ENCODE peak calls at places on chromosomes 7 and 10, in nine cellular contexts. One of them, this sample, is unnamed.

GRCh38 chr7:107614425-107614824 is 34.4 kb downstream of the BCAP29 start:
- DNase-seq in fibroblast of mammary gland: peak; percentile 89
- DNase-seq in IMR-90: peak; percentile 79
- DNase-seq in foreskin fibroblast: peak; percentile 70
- DNase-seq in endothelial cell of umbilical vein: no peak
- DNase-seq in HFF-Myc: peak; percentile 20
- DNase-seq in cardiac muscle cell: no peak
- DNase-seq in right lobe of liver: no peak
- DNase-seq in gastrocnemius medialis: no peak
- DNase-seq in this sample: peak; percentile 88

GRCh38 chr7:29139191-29139590 is 7.1 kb downstream of the CPVL start:
- DNase-seq in fibroblast of mammary gland: peak; percentile 28
- DNase-seq in cardiac muscle cell: no peak
- DNase-seq in IMR-90: no peak
- DNase-seq in gastrocnemius medialis: no peak
- DNase-seq in endothelial cell of umbilical vein: no peak
- DNase-seq in HFF-Myc: no peak
- DNase-seq in right lobe of liver: no peak
- DNase-seq in foreskin fibroblast: no peak
- DNase-seq in this sample: peak; percentile 10

GRCh38 chr10:17353568-17353967 is 100.8 kb downstream of the ST8SIA6 start:
- DNase-seq in IMR-90: peak; percentile 6
- DNase-seq in HFF-Myc: no peak
- DNase-seq in gastrocnemius medialis: no peak
- DNase-seq in right lobe of liver: no peak
- DNase-seq in cardiac muscle cell: no peak
- DNase-seq in foreskin fibroblast: no peak
- DNase-seq in endothelial cell of umbilical vein: no peak
- DNase-seq in fibroblast of mammary gland: peak; percentile 48
- DNase-seq in this sample: peak; percentile 4

GRCh38 chr10:96287392-96288105 is 16.2 kb upstream of the BLNK start:
- DNase-seq in endothelial cell of umbilical vein: no peak
- DNase-seq in foreskin fibroblast: no peak
- DNase-seq in IMR-90: no peak
- DNase-seq in fibroblast of mammary gland: peak; percentile 15
- DNase-seq in cardiac muscle cell: peak; percentile 18
- DNase-seq in gastrocnemius medialis: no peak
- DNase-seq in right lobe of liver: peak; percentile 65
- DNase-seq in HFF-Myc: peak; percentile 40
- DNase-seq in this sample: peak; percentile 14

GRCh38 chr7:25083201-25083600 is 41.9 kb downstream of the CYCS start:
- DNase-seq in IMR-90: peak; percentile 53
- DNase-seq in HFF-Myc: no peak
- DNase-seq in gastrocnemius medialis: no peak
- DNase-seq in fibroblast of mammary gland: peak; percentile 7
- DNase-seq in right lobe of liver: no peak
- DNase-seq in foreskin fibroblast: no peak
- DNase-seq in endothelial cell of umbilical vein: no peak
- DNase-seq in cardiac muscle cell: no peak
- DNase-seq in this sample: no peak

GRCh38 chr10:61688551-61689308 is 26.0 kb downstream of the CABCOCO1 start:
- DNase-seq in IMR-90: no peak
- DNase-seq in fibroblast of mammary gland: no peak
- DNase-seq in cardiac muscle cell: no peak
- DNase-seq in right lobe of liver: no peak
- DNase-seq in foreskin fibroblast: no peak
- DNase-seq in endothelial cell of umbilical vein: no peak
- DNase-seq in gastrocnemius medialis: no peak
- DNase-seq in HFF-Myc: no peak
- DNase-seq in this sample: no peak

GRCh38 chr7:80883188-80884025 is 35.4 kb downstream of the SEMA3C start:
- DNase-seq in IMR-90: peak; percentile 98
- DNase-seq in HFF-Myc: peak; percentile 98
- DNase-seq in endothelial cell of umbilical vein: peak; percentile 49
- DNase-seq in gastrocnemius medialis: no peak
- DNase-seq in right lobe of liver: no peak
- DNase-seq in fibroblast of mammary gland: peak; percentile 99
- DNase-seq in cardiac muscle cell: no peak
- DNase-seq in foreskin fibroblast: peak; percentile 98
- DNase-seq in this sample: peak; percentile 99

GRCh38 chr7:6015917-6016652 is 7.0 kb downstream of the AIMP2 start:
- DNase-seq in foreskin fibroblast: peak; percentile 80
- DNase-seq in right lobe of liver: peak; percentile 81
- DNase-seq in fibroblast of mammary gland: peak; percentile 97
- DNase-seq in cardiac muscle cell: no peak
- DNase-seq in HFF-Myc: no peak
- DNase-seq in endothelial cell of umbilical vein: no peak
- DNase-seq in gastrocnemius medialis: peak; percentile 95
- DNase-seq in IMR-90: peak; percentile 95
- DNase-seq in this sample: peak; percentile 98

GRCh38 chr10:117830832-117831231 is 215.9 kb downstream of the RAB11FIP2 start:
- DNase-seq in right lobe of liver: no peak
- DNase-seq in gastrocnemius medialis: no peak
- DNase-seq in foreskin fibroblast: no peak
- DNase-seq in endothelial cell of umbilical vein: no peak
- DNase-seq in cardiac muscle cell: peak; percentile 1
- DNase-seq in HFF-Myc: no peak
- DNase-seq in fibroblast of mammary gland: no peak
- DNase-seq in IMR-90: no peak
- DNase-seq in this sample: no peak

GRCh38 chr7:16926861-16927260 is 45.1 kb upstream of the AGR3 start:
- DNase-seq in gastrocnemius medialis: no peak
- DNase-seq in foreskin fibroblast: no peak
- DNase-seq in endothelial cell of umbilical vein: peak; percentile 3
- DNase-seq in fibroblast of mammary gland: no peak
- DNase-seq in right lobe of liver: no peak
- DNase-seq in IMR-90: no peak
- DNase-seq in cardiac muscle cell: no peak
- DNase-seq in HFF-Myc: no peak
- DNase-seq in this sample: no peak

GRCh38 chr10:73088304-73088703 is 8.4 kb downstream of the P4HA1 start:
- DNase-seq in endothelial cell of umbilical vein: no peak
- DNase-seq in foreskin fibroblast: no peak
- DNase-seq in HFF-Myc: no peak
- DNase-seq in IMR-90: no peak
- DNase-seq in right lobe of liver: no peak
- DNase-seq in cardiac muscle cell: no peak
- DNase-seq in gastrocnemius medialis: no peak
- DNase-seq in fibroblast of mammary gland: no peak
- DNase-seq in this sample: peak; percentile 10

DNA sequence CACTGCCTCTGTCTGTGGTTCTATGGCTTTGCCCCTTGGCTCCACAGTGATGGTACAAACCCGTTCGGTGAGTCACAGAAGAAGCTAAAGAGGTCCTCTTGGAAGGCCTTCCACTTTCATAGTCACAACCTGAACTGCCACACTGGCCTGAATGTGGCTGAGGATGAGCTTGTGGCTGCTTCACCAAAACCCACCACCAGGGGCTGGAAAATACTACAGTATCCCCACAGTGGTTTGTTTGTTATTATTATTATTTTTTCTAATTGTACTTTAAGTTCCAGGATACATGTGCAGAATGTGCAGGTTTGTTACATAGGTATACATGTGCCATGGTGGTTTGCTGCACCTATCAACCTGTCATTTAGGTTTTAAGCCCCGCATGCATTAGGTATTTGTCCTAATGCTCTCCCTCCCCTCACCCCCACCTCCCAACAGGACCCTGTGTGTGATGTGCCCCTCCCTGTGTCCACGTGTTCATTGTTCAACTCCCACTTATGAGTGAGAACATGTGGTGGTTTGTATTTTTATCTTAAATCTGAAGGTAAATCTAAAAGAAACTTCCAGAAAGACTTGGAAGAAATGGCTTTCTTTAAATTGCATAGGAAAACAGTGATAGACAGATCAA is 160.8 kb upstream of the NPSR1 start:
- DNase-seq in foreskin fibroblast: no peak
- DNase-seq in right lobe of liver: no peak
- DNase-seq in IMR-90: no peak
- DNase-seq in endothelial cell of umbilical vein: no peak
- DNase-seq in fibroblast of mammary gland: no peak
- DNase-seq in cardiac muscle cell: no peak
- DNase-seq in HFF-Myc: no peak
- DNase-seq in gastrocnemius medialis: no peak
- DNase-seq in this sample: peak; percentile 19
- TF ChIP-seq CTCF in foreskin fibroblast: peak; percentile 26
- TF ChIP-seq CTCF in right lobe of liver: no peak
- TF ChIP-seq CTCF in IMR-90: no peak
- TF ChIP-seq CTCF in endothelial cell of umbilical vein: peak; percentile 12
- TF ChIP-seq CTCF in fibroblast of mammary gland: peak; percentile 7
- TF ChIP-seq CTCF in cardiac muscle cell: peak; percentile 29
- TF ChIP-seq CTCF in HFF-Myc: peak; percentile 31
- TF ChIP-seq CTCF in gastrocnemius medialis: no peak
- TF ChIP-seq CTCF in this sample: peak; percentile 66

GRCh38 chr7:116185450-116185849 is 24.9 kb upstream of the TES start:
- DNase-seq in gastrocnemius medialis: no peak
- DNase-seq in endothelial cell of umbilical vein: no peak
- DNase-seq in cardiac muscle cell: no peak
- DNase-seq in foreskin fibroblast: no peak
- DNase-seq in fibroblast of mammary gland: no peak
- DNase-seq in HFF-Myc: no peak
- DNase-seq in IMR-90: no peak
- DNase-seq in right lobe of liver: no peak
- DNase-seq in this sample: no peak

GRCh38 chr7:116185956-116186355 is 24.4 kb upstream of the TES start:
- DNase-seq in gastrocnemius medialis: no peak
- DNase-seq in cardiac muscle cell: no peak
- DNase-seq in right lobe of liver: no peak
- DNase-seq in IMR-90: peak; percentile 73
- DNase-seq in HFF-Myc: no peak
- DNase-seq in foreskin fibroblast: no peak
- DNase-seq in endothelial cell of umbilical vein: no peak
- DNase-seq in fibroblast of mammary gland: peak; percentile 68
- DNase-seq in this sample: no peak

GRCh38 chr7:116177009-116177408 is 33.3 kb upstream of the TES start:
- DNase-seq in HFF-Myc: no peak
- DNase-seq in IMR-90: peak; percentile 90
- DNase-seq in foreskin fibroblast: no peak
- DNase-seq in gastrocnemius medialis: no peak
- DNase-seq in endothelial cell of umbilical vein: no peak
- DNase-seq in right lobe of liver: no peak
- DNase-seq in fibroblast of mammary gland: peak; percentile 34
- DNase-seq in cardiac muscle cell: no peak
- DNase-seq in this sample: peak; percentile 95

GRCh38 chr7:116182023-116182422 is 28.3 kb upstream of the TES start:
- DNase-seq in right lobe of liver: no peak
- DNase-seq in cardiac muscle cell: no peak
- DNase-seq in gastrocnemius medialis: no peak
- DNase-seq in fibroblast of mammary gland: no peak
- DNase-seq in HFF-Myc: no peak
- DNase-seq in foreskin fibroblast: no peak
- DNase-seq in IMR-90: no peak
- DNase-seq in endothelial cell of umbilical vein: no peak
- DNase-seq in this sample: no peak

DNA sequence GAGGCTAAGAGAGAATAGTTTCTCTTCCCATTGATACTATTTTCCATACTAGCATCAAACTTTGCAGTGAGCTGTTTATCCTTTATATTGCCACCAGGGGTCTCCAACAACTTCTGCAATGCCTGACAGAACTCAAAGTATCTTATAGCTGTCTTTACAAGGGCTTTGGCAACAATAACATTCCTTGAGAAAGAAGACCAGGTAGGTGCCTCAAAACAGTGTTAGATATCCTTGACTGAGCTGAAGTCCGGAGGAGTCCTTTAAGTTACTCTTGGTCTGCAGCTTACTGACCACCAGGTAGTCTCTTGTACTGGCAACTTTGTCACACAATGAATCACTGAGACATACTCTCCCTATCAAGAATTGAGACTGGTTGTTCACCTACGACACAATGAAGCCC is 30.0 kb upstream of the TES start:
- DNase-seq in IMR-90: peak; percentile 68
- DNase-seq in fibroblast of mammary gland: peak; percentile 69
- DNase-seq in endothelial cell of umbilical vein: peak; percentile 70
- DNase-seq in gastrocnemius medialis: no peak
- DNase-seq in foreskin fibroblast: peak; percentile 43
- DNase-seq in right lobe of liver: no peak
- DNase-seq in cardiac muscle cell: peak; percentile 55
- DNase-seq in HFF-Myc: no peak
- DNase-seq in this sample: peak; percentile 85
- TF ChIP-seq CTCF in IMR-90: peak; percentile 82
- TF ChIP-seq CTCF in fibroblast of mammary gland: peak; percentile 84
- TF ChIP-seq CTCF in endothelial cell of umbilical vein: peak; percentile 53
- TF ChIP-seq CTCF in gastrocnemius medialis: peak; percentile 45
- TF ChIP-seq CTCF in foreskin fibroblast: peak; percentile 70
- TF ChIP-seq CTCF in right lobe of liver: peak; percentile 75
- TF ChIP-seq CTCF in cardiac muscle cell: peak; percentile 76
- TF ChIP-seq CTCF in HFF-Myc: peak; percentile 64
- TF ChIP-seq CTCF in this sample: peak; percentile 79

DNA sequence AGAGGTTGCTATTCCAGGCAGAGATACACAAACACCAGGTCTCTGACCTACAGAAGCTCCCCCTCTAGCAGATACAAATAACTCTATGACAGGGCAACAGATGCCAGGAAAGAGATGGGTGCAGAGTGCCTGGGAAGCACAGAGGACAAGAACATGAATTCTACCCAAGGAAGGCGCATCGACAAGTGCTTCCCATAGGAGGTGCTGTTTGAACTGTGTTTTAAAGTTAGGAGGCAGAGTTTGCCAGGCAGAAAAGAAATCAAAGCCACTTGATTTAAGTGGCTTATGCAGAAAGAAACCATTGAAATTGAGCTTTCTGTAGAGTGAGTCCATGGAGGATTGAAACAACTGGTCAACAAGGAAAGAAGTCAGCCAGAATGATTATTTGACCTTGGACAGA is 35.3 kb upstream of the EGR2 start:
- DNase-seq in endothelial cell of umbilical vein: no peak
- DNase-seq in HFF-Myc: no peak
- DNase-seq in gastrocnemius medialis: no peak
- DNase-seq in cardiac muscle cell: no peak
- DNase-seq in foreskin fibroblast: no peak
- DNase-seq in right lobe of liver: no peak
- DNase-seq in IMR-90: peak; percentile 1
- DNase-seq in fibroblast of mammary gland: peak; percentile 42
- DNase-seq in this sample: peak; percentile 42
- TF ChIP-seq CTCF in endothelial cell of umbilical vein: no peak
- TF ChIP-seq CTCF in HFF-Myc: peak; percentile 38
- TF ChIP-seq CTCF in gastrocnemius medialis: no peak
- TF ChIP-seq CTCF in cardiac muscle cell: peak; percentile 33
- TF ChIP-seq CTCF in foreskin fibroblast: peak; percentile 17
- TF ChIP-seq CTCF in right lobe of liver: no peak
- TF ChIP-seq CTCF in IMR-90: peak; percentile 12
- TF ChIP-seq CTCF in fibroblast of mammary gland: peak; percentile 45
- TF ChIP-seq CTCF in this sample: peak; percentile 53

DNA sequence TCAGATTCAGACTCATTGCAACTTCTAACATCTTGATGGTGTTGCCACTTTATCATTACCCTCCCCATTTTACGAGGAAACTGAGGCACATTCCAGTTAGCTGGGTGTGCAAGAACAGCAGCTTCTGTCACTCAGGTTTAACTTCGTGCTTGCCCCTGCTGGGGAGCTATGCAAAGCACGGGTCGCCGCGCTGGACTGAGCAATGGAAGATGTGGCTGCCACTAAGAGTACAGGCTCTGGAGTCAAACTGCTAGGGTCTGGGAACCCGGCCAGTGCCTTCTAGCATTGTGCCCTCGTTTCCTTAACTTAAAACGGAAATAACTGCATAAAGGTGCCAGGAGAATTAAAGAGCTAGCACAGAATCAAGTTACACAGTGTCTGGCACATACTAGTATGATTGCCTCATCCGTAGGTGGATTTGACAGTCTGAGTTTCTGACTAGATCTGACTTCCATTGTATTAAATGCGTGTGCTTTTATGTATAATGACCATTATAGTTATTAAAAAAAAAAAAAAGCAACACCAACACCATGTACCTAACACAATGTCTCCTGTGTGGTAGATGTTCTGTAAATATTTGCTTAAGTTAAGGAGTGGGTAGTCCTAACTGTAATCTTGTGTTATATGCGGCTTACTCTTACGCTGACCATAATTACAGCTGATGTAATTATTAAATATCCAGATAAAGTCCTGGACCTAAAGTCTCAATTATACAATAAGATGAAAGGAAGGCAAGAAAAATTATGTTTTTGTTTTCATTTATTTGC is 842 bp downstream of the ZNF22 start:
- DNase-seq in gastrocnemius medialis: peak; percentile 88
- DNase-seq in HFF-Myc: no peak
- DNase-seq in fibroblast of mammary gland: peak; percentile 79
- DNase-seq in foreskin fibroblast: peak; percentile 61
- DNase-seq in endothelial cell of umbilical vein: peak; percentile 94
- DNase-seq in IMR-90: peak; percentile 69
- DNase-seq in right lobe of liver: peak; percentile 83
- DNase-seq in cardiac muscle cell: peak; percentile 62
- DNase-seq in this sample: peak; percentile 82
- TF ChIP-seq CTCF in gastrocnemius medialis: no peak
- TF ChIP-seq CTCF in HFF-Myc: no peak
- TF ChIP-seq CTCF in fibroblast of mammary gland: peak; percentile 24
- TF ChIP-seq CTCF in foreskin fibroblast: peak; percentile 13
- TF ChIP-seq CTCF in endothelial cell of umbilical vein: no peak
- TF ChIP-seq CTCF in IMR-90: no peak
- TF ChIP-seq CTCF in right lobe of liver: peak; percentile 3
- TF ChIP-seq CTCF in cardiac muscle cell: peak; percentile 24
- TF ChIP-seq CTCF in this sample: peak; percentile 41